ENCODE peak calls at places on chromosome 7, in six cellular contexts. W, G, A, I, L and K are unnamed samples.
A peak's percentile ranks its signal among the peaks of the same experiment; 100 is the strongest.

GRCh38 chr7:33750177-33750576 is 155.2 kb upstream of the BMPER start:
- DNase-seq in G (no peak), I (no peak), L (no peak), A (no peak), W (no peak), K (no peak)

GRCh38 chr7:128874140-128875031 is 11.7 kb downstream of the ATP6V1F start:
- DNase-seq in A (no peak), L (no peak), I (no peak), G (no peak), W (peak; percentile 13), K (no peak)

GRCh38 chr7:91062713-91063112 is 201.5 kb upstream of the FZD1 start:
- DNase-seq in W (no peak), I (no peak), A (no peak), G (no peak), L (no peak), K (no peak)

GRCh38 chr7:127338122-127338521 is 54.4 kb downstream of the ZNF800 start:
- DNase-seq in W (no peak), G (no peak), I (no peak), A (no peak), L (no peak), K (no peak)

GRCh38 chr7:151453326-151453791 is 13.4 kb upstream of the CRYGN start:
- DNase-seq in A (no peak), G (no peak), L (no peak), W (no peak), I (no peak), K (no peak)

GRCh38 chr7:101942603-101943210 is 125.3 kb downstream of the CUX1 start:
- DNase-seq in G (no peak), L (no peak), W (no peak), A (peak; percentile 56), I (no peak), K (no peak)

GRCh38 chr7:122886357-122887081 is at the start of gene CADPS2:
- DNase-seq in W (peak; percentile 85), I (peak; percentile 21), L (peak; percentile 71), A (peak; percentile 73), G (peak; percentile 90), K (peak; percentile 85)

GRCh38 chr7:131110294-131111080 is 217.2 kb upstream of the MKLN1 start:
- DNase-seq in I (no peak), G (peak; percentile 17), L (no peak), A (no peak), W (no peak), K (peak; percentile 69)

GRCh38 chr7:50152486-50152885 is 59.4 kb upstream of the ZPBP start:
- DNase-seq in A (no peak), W (no peak), G (no peak), I (no peak), L (no peak), K (no peak)

GRCh38 chr7:77837275-77837674 is 38.7 kb downstream of the PHTF2 start:
- DNase-seq in G (no peak), W (no peak), L (no peak), I (no peak), A (peak; percentile 5), K (no peak)

GRCh38 chr7:36642414-36642813 is 81.9 kb downstream of the AOAH start:
- DNase-seq in G (no peak), A (no peak), W (no peak), L (no peak), I (no peak), K (no peak)

GRCh38 chr7:3091631-3092030 is 48.0 kb upstream of the CARD11 start:
- DNase-seq in G (no peak), A (no peak), W (no peak), I (no peak), L (no peak), K (no peak)

GRCh38 chr7:91876391-91877133 is 3.9 kb downstream of the MTERF1 start:
- DNase-seq in W (no peak), A (peak; percentile 50), G (no peak), I (no peak), L (no peak), K (no peak)

GRCh38 chr7:7790041-7790751 is 71.8 kb upstream of the RPA3 start:
- DNase-seq in W (no peak), I (no peak), G (no peak), A (no peak), L (no peak), K (no peak)

GRCh38 chr7:81869670-81870069 is 99.8 kb upstream of the HGF start:
- DNase-seq in L (no peak), I (no peak), A (no peak), W (no peak), G (no peak), K (no peak)

GRCh38 chr7:99837649-99838361 is 10.0 kb downstream of the CYP3A43 start:
- DNase-seq in L (no peak), W (no peak), I (no peak), G (no peak), A (peak; percentile 11), K (no peak)

GRCh38 chr7:70092314-70093303 is 494.3 kb downstream of the AUTS2 start:
- DNase-seq in L (no peak), I (no peak), G (peak; percentile 14), W (peak; percentile 25), A (no peak), K (no peak)

GRCh38 chr7:15801565-15801964 is 115.1 kb upstream of the MEOX2 start:
- DNase-seq in L (no peak), G (peak; percentile 26), A (no peak), W (no peak), I (no peak), K (peak; percentile 6)

GRCh38 chr7:794671-795329 is 37.5 kb upstream of the SUN1 start:
- DNase-seq in A (no peak), I (no peak), L (no peak), G (no peak), W (no peak), K (no peak)

GRCh38 chr7:39702133-39702532 is 78.8 kb downstream of the RALA start:
- DNase-seq in G (no peak), W (no peak), I (no peak), A (peak; percentile 34), L (no peak), K (no peak)

DNA sequence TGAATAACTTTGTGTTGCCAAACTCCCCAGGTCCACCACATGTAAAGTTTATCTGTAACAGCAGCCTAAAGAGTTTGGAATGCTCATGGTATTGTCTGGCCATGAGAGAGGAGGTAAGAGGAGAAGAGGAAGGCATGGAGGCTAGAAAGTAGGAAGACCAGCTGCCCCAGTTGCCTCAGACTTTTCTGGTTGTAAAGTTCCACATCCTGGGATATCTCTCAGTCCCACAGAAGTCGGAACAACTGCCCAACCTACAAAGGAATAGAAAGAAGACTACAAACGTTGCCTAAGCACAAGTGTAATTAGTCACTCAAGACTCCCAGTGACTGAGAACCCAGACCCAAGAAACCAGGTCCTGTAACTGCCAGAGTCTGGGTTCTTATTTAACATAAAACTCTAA is 47.3 kb downstream of the CREB3L2 start:
- DNase-seq in L (no peak), I (no peak), G (no peak), W (no peak), A (no peak), K (no peak)
- H3K27ac ChIP-seq in L (no peak overlapping the region), I (no peak overlapping the region), G (peak overlapping the region; percentile 10), W (no peak overlapping the region), A (no peak overlapping the region), K (peak overlapping the region; percentile 81)

DNA sequence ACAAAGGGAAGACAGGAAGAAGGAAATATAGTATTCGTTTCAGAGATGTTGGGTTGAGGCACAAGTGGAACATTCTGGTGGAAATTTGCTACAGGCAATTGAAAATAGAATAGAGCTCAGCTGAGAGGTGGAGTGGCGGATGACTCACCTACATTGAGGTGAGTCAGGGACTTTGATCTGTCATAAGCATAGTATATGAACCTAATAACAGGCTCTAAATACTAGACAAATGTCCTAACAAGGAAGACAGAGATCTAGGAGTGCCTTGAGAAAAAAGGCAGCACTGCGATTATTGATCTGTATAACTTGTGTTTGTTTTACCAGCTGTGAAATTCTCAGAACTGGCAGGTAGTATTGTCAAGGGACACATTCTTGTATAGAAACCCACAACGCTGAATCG is 907 bp upstream of the IFRD1 start:
- DNase-seq in G (no peak), L (peak; percentile 59), I (peak; percentile 8), A (peak; percentile 78), W (no peak), K (no peak)
- H3K27ac ChIP-seq in G (peak overlapping the region; percentile 95), L (peak overlapping the region; percentile 45), I (peak overlapping the region; percentile 88), A (peak overlapping the region; percentile 90), W (peak overlapping the region; percentile 98), K (no peak overlapping the region)

DNA sequence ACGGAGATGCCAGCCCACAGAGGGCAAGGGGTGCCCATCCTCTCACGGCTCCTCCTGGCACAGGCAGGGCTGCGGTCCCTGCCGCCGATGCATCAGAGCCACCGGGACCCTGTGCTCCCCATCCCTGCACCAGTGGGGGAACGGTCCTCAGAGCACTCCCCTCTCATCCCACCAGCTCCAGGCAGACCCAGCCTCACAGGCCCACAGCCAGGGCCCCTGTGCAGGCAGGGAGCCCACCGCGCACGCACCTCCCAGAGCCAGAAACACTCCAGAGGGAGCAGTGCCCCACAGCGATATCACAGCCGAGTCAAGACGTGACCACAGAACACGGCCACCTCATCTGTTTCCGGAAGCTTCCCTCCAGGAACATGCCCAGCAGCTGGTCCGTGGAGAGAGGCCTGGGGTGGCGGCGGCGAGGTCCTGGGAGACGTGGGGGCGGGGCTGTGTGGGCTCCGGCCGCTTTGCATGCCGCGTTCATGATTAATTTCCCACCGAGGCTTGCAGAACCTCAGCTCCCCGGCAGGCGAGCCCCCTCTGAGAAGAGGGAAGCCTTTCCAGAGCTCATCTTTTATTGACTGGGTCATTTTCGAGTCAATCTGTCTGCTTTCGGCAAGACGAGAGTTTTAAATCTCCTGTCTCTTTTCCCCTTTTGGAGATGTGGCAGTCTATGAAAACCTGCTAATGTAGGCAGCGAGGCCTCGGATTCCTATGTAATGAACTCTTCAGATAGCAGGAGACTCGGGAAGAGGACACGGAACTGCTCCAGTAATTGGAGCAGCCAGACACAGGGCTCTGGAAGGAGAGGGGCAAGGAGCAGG is 242.6 kb downstream of the ELFN1 start:
- DNase-seq in I (no peak), A (no peak), W (peak; percentile 56), L (no peak), G (no peak), K (no peak)
- H3K27ac ChIP-seq in I (no peak overlapping the region), A (no peak overlapping the region), W (peak overlapping the region; percentile 33), L (no peak overlapping the region), G (no peak overlapping the region), K (no peak overlapping the region)

GRCh38 chr7:48637382-48637781 is 287.0 kb upstream of the CDC14C start:
- DNase-seq in L (no peak), W (no peak), A (no peak), I (no peak), G (no peak), K (no peak)
- H3K27ac ChIP-seq in L (no peak overlapping the region), W (no peak overlapping the region), A (no peak overlapping the region), I (no peak overlapping the region), G (no peak overlapping the region), K (no peak overlapping the region)

GRCh38 chr7:145489609-145490008 is 627.0 kb upstream of the CNTNAP2 start:
- DNase-seq in G (no peak), L (no peak), W (no peak), I (no peak), A (no peak), K (no peak)
- H3K27ac ChIP-seq in G (no peak overlapping the region), L (no peak overlapping the region), W (no peak overlapping the region), I (no peak overlapping the region), A (no peak overlapping the region), K (no peak overlapping the region)

GRCh38 chr7:113608786-113609185 is 310.0 kb downstream of the PPP1R3A start:
- DNase-seq in L (no peak), A (no peak), W (no peak), G (no peak), I (no peak), K (no peak)
- H3K27ac ChIP-seq in L (no peak overlapping the region), A (no peak overlapping the region), W (no peak overlapping the region), G (no peak overlapping the region), I (no peak overlapping the region), K (no peak overlapping the region)